ENCODE peak calls at places on chromosomes 1 and 21, in nine cellular contexts. L, M, S, V, Q, O, Z, R and T are unnamed samples.

GRCh38 chr1:39635205-39635870 is 4.1 kb downstream of the HEYL start:
- DNase-seq in Z (no peak), Q (no peak), V (no peak), M (no peak), R (no peak), O (no peak), L (no peak), S (no peak), T (no peak)

GRCh38 chr1:170675825-170676224 is 11.9 kb downstream of the PRRX1 start:
- DNase-seq in Z (no peak), S (no peak), O (no peak), L (no peak), R (no peak), V (no peak), Q (no peak), M (no peak), T (no peak)

GRCh38 chr1:91526496-91526895 is 25.8 kb downstream of the CDC7 start:
- DNase-seq in L (peak), V (no peak), S (no peak), R (no peak), Q (no peak), Z (no peak), O (no peak), M (no peak), T (no peak)

GRCh38 chr1:79982218-79982617 is 975.7 kb upstream of the ADGRL4 start:
- DNase-seq in R (no peak), V (no peak), O (peak), S (no peak), M (peak), Z (peak), Q (peak), L (no peak), T (no peak)

GRCh38 chr1:8669608-8670335 is 147.7 kb downstream of the RERE start:
- DNase-seq in L (no peak), V (no peak), S (no peak), O (no peak), R (no peak), Z (no peak), M (no peak), Q (no peak), T (no peak)

GRCh38 chr1:160539896-160540858 is 17.1 kb upstream of the SLAMF6 start:
- DNase-seq in R (peak), V (no peak), S (no peak), Z (no peak), M (peak), O (no peak), Q (no peak), L (no peak), T (no peak)

GRCh38 chr1:2784854-2785630 is 16.5 kb downstream of the TTC34 start:
- DNase-seq in Z (no peak), S (no peak), O (no peak), R (no peak), M (no peak), L (no peak), V (no peak), Q (peak), T (no peak)

GRCh38 chr1:226952121-226952441 is 12.0 kb downstream of the COQ8A start:
- DNase-seq in O (no peak), Z (no peak), V (no peak), S (no peak), Q (peak), L (no peak), M (no peak), R (no peak), T (no peak)

GRCh38 chr1:165845992-165846748 is 18.8 kb downstream of the UCK2 start:
- DNase-seq in R (no peak), Q (no peak), S (no peak), O (no peak), V (no peak), L (no peak), M (no peak), Z (no peak), T (no peak)

GRCh38 chr21:35048183-35048601 is 910 bp downstream of the RUNX1 start:
- DNase-seq in L (no peak), S (no peak), Z (no peak), O (no peak), M (peak), R (no peak), V (no peak), Q (no peak), T (no peak)

GRCh38 chr21:41442496-41443186 is 16.6 kb downstream of the MX1 start:
- DNase-seq in L (no peak), V (no peak), S (no peak), O (no peak), R (no peak), Q (no peak), M (no peak), Z (no peak), T (no peak)

GRCh38 chr1:60866884-60867648 is 215.3 kb upstream of the NFIA start:
- DNase-seq in S (no peak), V (no peak), Z (no peak), M (peak), L (no peak), O (no peak), Q (no peak), R (no peak), T (no peak)

GRCh38 chr21:30580132-30580531 is 10.1 kb downstream of the KRTAP22-2 start:
- DNase-seq in S (no peak), M (no peak), L (no peak), Q (no peak), Z (no peak), O (peak), V (no peak), R (no peak), T (no peak)

GRCh38 chr1:82646336-82646735 is 845.6 kb downstream of the ADGRL2 start:
- DNase-seq in R (no peak), O (no peak), V (no peak), S (no peak), L (no peak), M (no peak), Z (no peak), Q (no peak), T (no peak)

GRCh38 chr1:38115251-38115650 is 68.7 kb upstream of the POU3F1 start:
- DNase-seq in Q (no peak), V (no peak), L (no peak), R (no peak), S (no peak), O (no peak), Z (no peak), M (no peak), T (no peak)